ENCODE peak calls at places on chromosomes 5 and 9, in nine cellular contexts. One of them, this sample, is unnamed.

GRCh38 chr9:108582716-108583115 is 273.1 kb downstream of the ACTL7B start:
- DNase-seq in astrocyte: no peak
- DNase-seq in CD8-positive, alpha-beta memory T cell: no peak
- DNase-seq in adipocyte: no peak
- DNase-seq in HepG2: no peak
- DNase-seq in psoas muscle: no peak
- DNase-seq in MM.1S: no peak
- DNase-seq in transverse colon: no peak
- DNase-seq in sigmoid colon: no peak
- DNase-seq in this sample: no peak

GRCh38 chr5:124504081-124504916 is 242.1 kb downstream of the ZNF608 start:
- DNase-seq in astrocyte: peak; percentile 66
- DNase-seq in CD8-positive, alpha-beta memory T cell: no peak
- DNase-seq in adipocyte: peak; percentile 53
- DNase-seq in HepG2: no peak
- DNase-seq in psoas muscle: no peak
- DNase-seq in MM.1S: no peak
- DNase-seq in transverse colon: no peak
- DNase-seq in sigmoid colon: no peak
- DNase-seq in this sample: no peak

GRCh38 chr5:176687247-176687646 is 40.0 kb downstream of the TSPAN17 start:
- DNase-seq in astrocyte: no peak
- DNase-seq in CD8-positive, alpha-beta memory T cell: no peak
- DNase-seq in adipocyte: no peak
- DNase-seq in HepG2: no peak
- DNase-seq in psoas muscle: no peak
- DNase-seq in MM.1S: no peak
- DNase-seq in transverse colon: no peak
- DNase-seq in sigmoid colon: no peak
- DNase-seq in this sample: no peak

GRCh38 chr5:142506756-142507155 is 179.1 kb downstream of the FGF1 start:
- DNase-seq in astrocyte: no peak
- DNase-seq in CD8-positive, alpha-beta memory T cell: no peak
- DNase-seq in adipocyte: no peak
- DNase-seq in HepG2: no peak
- DNase-seq in psoas muscle: no peak
- DNase-seq in MM.1S: no peak
- DNase-seq in transverse colon: no peak
- DNase-seq in sigmoid colon: no peak
- DNase-seq in this sample: no peak

GRCh38 chr5:157819502-157820125 is 39.3 kb downstream of the CLINT1 start:
- DNase-seq in astrocyte: no peak
- DNase-seq in CD8-positive, alpha-beta memory T cell: no peak
- DNase-seq in adipocyte: no peak
- DNase-seq in HepG2: peak; percentile 10
- DNase-seq in psoas muscle: no peak
- DNase-seq in MM.1S: no peak
- DNase-seq in transverse colon: no peak
- DNase-seq in sigmoid colon: no peak
- DNase-seq in this sample: no peak

GRCh38 chr5:5140051-5141010 is at the start of gene ADAMTS16:
- DNase-seq in astrocyte: no peak
- DNase-seq in CD8-positive, alpha-beta memory T cell: no peak
- DNase-seq in adipocyte: no peak
- DNase-seq in HepG2: no peak
- DNase-seq in psoas muscle: peak; percentile 52
- DNase-seq in MM.1S: no peak
- DNase-seq in transverse colon: no peak
- DNase-seq in sigmoid colon: peak; percentile 62
- DNase-seq in this sample: no peak

GRCh38 chr9:99416007-99416406 is 193.9 kb downstream of the SEC61B start:
- DNase-seq in astrocyte: peak; percentile 31
- DNase-seq in CD8-positive, alpha-beta memory T cell: no peak
- DNase-seq in adipocyte: no peak
- DNase-seq in HepG2: no peak
- DNase-seq in psoas muscle: no peak
- DNase-seq in MM.1S: no peak
- DNase-seq in transverse colon: no peak
- DNase-seq in sigmoid colon: no peak
- DNase-seq in this sample: no peak

GRCh38 chr5:67581203-67581602 is 384.6 kb upstream of the CD180 start:
- DNase-seq in astrocyte: peak; percentile 11
- DNase-seq in CD8-positive, alpha-beta memory T cell: no peak
- DNase-seq in adipocyte: no peak
- DNase-seq in HepG2: no peak
- DNase-seq in psoas muscle: no peak
- DNase-seq in MM.1S: no peak
- DNase-seq in transverse colon: no peak
- DNase-seq in sigmoid colon: no peak
- DNase-seq in this sample: no peak

GRCh38 chr9:134695144-134695543 is 53.5 kb downstream of the COL5A1 start:
- DNase-seq in astrocyte: no peak
- DNase-seq in CD8-positive, alpha-beta memory T cell: no peak
- DNase-seq in adipocyte: no peak
- DNase-seq in HepG2: no peak
- DNase-seq in psoas muscle: peak; percentile 46
- DNase-seq in MM.1S: no peak
- DNase-seq in transverse colon: no peak
- DNase-seq in sigmoid colon: no peak
- DNase-seq in this sample: no peak
- H3K36me3 ChIP-seq in astrocyte: peaks cover 38% of the 10 kb centered on the region
- H3K36me3 ChIP-seq in CD8-positive, alpha-beta memory T cell: no peaks in the 10 kb centered on the region
- H3K36me3 ChIP-seq in adipocyte: peaks cover 49% of the 10 kb centered on the region
- H3K36me3 ChIP-seq in HepG2: no peaks in the 10 kb centered on the region
- H3K36me3 ChIP-seq in psoas muscle: no peaks in the 10 kb centered on the region
- H3K36me3 ChIP-seq in MM.1S: no peaks in the 10 kb centered on the region
- H3K36me3 ChIP-seq in transverse colon: no peaks in the 10 kb centered on the region
- H3K36me3 ChIP-seq in sigmoid colon: peaks cover 10% of the 10 kb centered on the region
- H3K36me3 ChIP-seq in this sample: peaks cover 30% of the 10 kb centered on the region

GRCh38 chr9:130893250-130894101 is 3.1 kb downstream of the QRFP start:
- DNase-seq in astrocyte: no peak
- DNase-seq in CD8-positive, alpha-beta memory T cell: no peak
- DNase-seq in adipocyte: no peak
- DNase-seq in HepG2: no peak
- DNase-seq in psoas muscle: peak; percentile 73
- DNase-seq in MM.1S: no peak
- DNase-seq in transverse colon: peak; percentile 48
- DNase-seq in sigmoid colon: no peak
- DNase-seq in this sample: peak; percentile 30

GRCh38 chr9:130892503-130893249 is 3.9 kb downstream of the QRFP start:
- DNase-seq in astrocyte: no peak
- DNase-seq in CD8-positive, alpha-beta memory T cell: no peak
- DNase-seq in adipocyte: no peak
- DNase-seq in HepG2: no peak
- DNase-seq in psoas muscle: no peak
- DNase-seq in MM.1S: no peak
- DNase-seq in transverse colon: no peak
- DNase-seq in sigmoid colon: no peak
- DNase-seq in this sample: no peak

GRCh38 chr9:130890869-130891698 is 5.5 kb downstream of the QRFP start:
- DNase-seq in astrocyte: no peak
- DNase-seq in CD8-positive, alpha-beta memory T cell: no peak
- DNase-seq in adipocyte: no peak
- DNase-seq in HepG2: no peak
- DNase-seq in psoas muscle: no peak
- DNase-seq in MM.1S: no peak
- DNase-seq in transverse colon: no peak
- DNase-seq in sigmoid colon: no peak
- DNase-seq in this sample: no peak

GRCh38 chr9:130890124-130890523 is 6.5 kb downstream of the QRFP start:
- DNase-seq in astrocyte: no peak
- DNase-seq in CD8-positive, alpha-beta memory T cell: no peak
- DNase-seq in adipocyte: no peak
- DNase-seq in HepG2: no peak
- DNase-seq in psoas muscle: no peak
- DNase-seq in MM.1S: no peak
- DNase-seq in transverse colon: no peak
- DNase-seq in sigmoid colon: no peak
- DNase-seq in this sample: no peak

DNA sequence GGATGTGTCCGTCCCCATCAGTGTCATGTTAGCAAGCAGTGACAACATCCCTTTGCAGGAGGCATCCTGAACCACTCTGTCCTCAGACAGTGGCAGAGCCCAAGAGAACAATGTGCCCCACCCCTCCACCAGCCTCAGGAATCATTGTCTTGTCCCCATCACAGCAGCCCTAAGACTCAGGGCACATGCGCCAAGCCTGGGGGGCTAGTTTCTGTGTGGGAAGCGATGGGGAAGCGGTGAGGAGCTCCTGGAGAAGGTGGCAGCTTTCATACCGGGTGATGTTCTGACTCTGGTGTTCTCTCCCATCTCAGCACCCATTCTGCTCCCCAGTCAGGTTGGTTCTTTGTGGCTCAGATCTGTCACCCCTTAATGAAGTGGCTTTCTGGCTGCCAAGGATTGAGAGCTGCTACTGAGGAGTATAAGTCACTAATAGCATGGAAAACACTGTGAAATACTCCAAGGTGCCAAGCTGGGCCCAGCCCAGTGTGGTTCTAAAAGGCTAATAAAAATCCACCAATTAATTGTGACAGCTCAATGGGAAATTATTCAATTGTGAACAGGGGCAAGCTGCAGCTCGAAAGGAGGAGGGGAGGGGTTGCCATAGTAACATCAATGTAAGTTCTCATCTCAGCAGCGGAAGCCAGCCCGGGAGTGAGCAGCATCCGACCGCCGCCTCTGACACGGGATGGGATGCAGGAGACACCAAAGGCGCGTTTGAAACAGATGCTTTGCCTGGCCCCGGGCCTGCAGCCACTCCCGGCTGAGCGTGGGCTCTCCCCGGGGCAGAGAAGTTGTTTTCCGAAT is 4.7 kb downstream of the QRFP start:
- DNase-seq in astrocyte: no peak
- DNase-seq in CD8-positive, alpha-beta memory T cell: no peak
- DNase-seq in adipocyte: no peak
- DNase-seq in HepG2: no peak
- DNase-seq in psoas muscle: no peak
- DNase-seq in MM.1S: no peak
- DNase-seq in transverse colon: no peak
- DNase-seq in sigmoid colon: no peak
- DNase-seq in this sample: no peak
- H3K36me3 ChIP-seq in astrocyte: peaks cover 21% of the 10 kb centered on the region
- H3K36me3 ChIP-seq in CD8-positive, alpha-beta memory T cell: peaks cover 9% of the 10 kb centered on the region
- H3K36me3 ChIP-seq in adipocyte: peaks cover 67% of the 10 kb centered on the region
- H3K36me3 ChIP-seq in HepG2: peaks cover 25% of the 10 kb centered on the region
- H3K36me3 ChIP-seq in psoas muscle: peaks cover 57% of the 10 kb centered on the region
- H3K36me3 ChIP-seq in MM.1S: no peaks in the 10 kb centered on the region
- H3K36me3 ChIP-seq in transverse colon: peaks cover 16% of the 10 kb centered on the region
- H3K36me3 ChIP-seq in sigmoid colon: peaks cover 61% of the 10 kb centered on the region
- H3K36me3 ChIP-seq in this sample: peaks cover 69% of the 10 kb centered on the region

GRCh38 chr5:151222769-151223446 is 984 bp downstream of the CCDC69 start:
- DNase-seq in astrocyte: no peak
- DNase-seq in CD8-positive, alpha-beta memory T cell: peak; percentile 75
- DNase-seq in adipocyte: no peak
- DNase-seq in HepG2: no peak
- DNase-seq in psoas muscle: peak; percentile 69
- DNase-seq in MM.1S: peak; percentile 74
- DNase-seq in transverse colon: peak; percentile 69
- DNase-seq in sigmoid colon: peak; percentile 88
- DNase-seq in this sample: peak; percentile 72

GRCh38 chr5:151225071-151225470 is 1.2 kb upstream of the CCDC69 start:
- DNase-seq in astrocyte: no peak
- DNase-seq in CD8-positive, alpha-beta memory T cell: no peak
- DNase-seq in adipocyte: no peak
- DNase-seq in HepG2: no peak
- DNase-seq in psoas muscle: no peak
- DNase-seq in MM.1S: peak; percentile 28
- DNase-seq in transverse colon: no peak
- DNase-seq in sigmoid colon: no peak
- DNase-seq in this sample: no peak

GRCh38 chr5:151224372-151224771 is 480 bp upstream of the CCDC69 start:
- DNase-seq in astrocyte: no peak
- DNase-seq in CD8-positive, alpha-beta memory T cell: no peak
- DNase-seq in adipocyte: no peak
- DNase-seq in HepG2: no peak
- DNase-seq in psoas muscle: no peak
- DNase-seq in MM.1S: peak; percentile 31
- DNase-seq in transverse colon: no peak
- DNase-seq in sigmoid colon: peak; percentile 33
- DNase-seq in this sample: no peak

GRCh38 chr5:151222054-151222768 is 1.7 kb downstream of the CCDC69 start:
- DNase-seq in astrocyte: no peak
- DNase-seq in CD8-positive, alpha-beta memory T cell: no peak
- DNase-seq in adipocyte: no peak
- DNase-seq in HepG2: no peak
- DNase-seq in psoas muscle: peak; percentile 69
- DNase-seq in MM.1S: no peak
- DNase-seq in transverse colon: no peak
- DNase-seq in sigmoid colon: peak; percentile 81
- DNase-seq in this sample: no peak

DNA sequence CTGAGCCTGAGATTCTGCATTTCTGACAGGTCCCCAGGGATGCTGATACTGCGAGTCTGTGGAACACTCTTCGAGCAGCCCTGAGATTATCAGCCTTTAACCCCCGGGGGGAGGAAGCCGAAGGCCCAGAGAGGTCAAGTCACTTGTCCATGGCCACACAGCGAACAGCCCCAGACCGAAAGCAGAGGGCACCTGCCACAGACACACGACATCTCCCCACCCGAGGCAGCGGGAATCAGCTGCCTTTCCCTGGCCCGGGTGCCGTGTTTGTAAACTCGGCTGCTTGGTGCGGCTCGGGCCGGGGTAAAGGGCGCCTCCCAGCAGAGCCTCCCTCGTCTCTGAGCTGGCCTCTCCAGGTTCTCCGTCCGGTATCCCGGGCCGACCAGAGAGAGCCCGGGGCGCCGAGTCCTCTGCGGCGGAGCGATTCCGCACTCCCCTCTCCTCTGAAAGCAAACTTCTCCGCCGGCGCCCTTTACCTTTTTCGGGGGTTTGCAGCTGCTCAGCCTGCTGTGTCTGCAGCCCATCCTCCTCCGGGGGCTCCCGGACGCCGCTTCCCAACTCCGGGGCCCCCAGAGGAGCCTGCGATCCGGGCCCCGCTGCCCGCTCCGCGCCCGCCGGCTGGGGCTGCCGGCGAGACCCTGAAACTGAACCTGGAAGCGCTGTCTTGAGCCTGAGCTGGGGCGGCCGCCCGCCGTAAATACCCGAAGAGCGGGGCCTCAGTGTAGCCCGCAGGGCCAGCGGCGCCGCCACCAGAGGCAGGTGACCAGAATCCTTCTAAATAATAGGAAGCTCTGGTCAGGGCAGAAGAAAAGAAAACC is at the start of gene CCDC69:
- DNase-seq in astrocyte: peak; percentile 65
- DNase-seq in CD8-positive, alpha-beta memory T cell: peak; percentile 69
- DNase-seq in adipocyte: peak; percentile 84
- DNase-seq in HepG2: peak; percentile 52
- DNase-seq in psoas muscle: peak; percentile 89
- DNase-seq in MM.1S: peak; percentile 75
- DNase-seq in transverse colon: peak; percentile 81
- DNase-seq in sigmoid colon: peak; percentile 91
- DNase-seq in this sample: no peak
- H3K36me3 ChIP-seq in astrocyte: no peaks in the 10 kb centered on the region
- H3K36me3 ChIP-seq in CD8-positive, alpha-beta memory T cell: no peaks in the 10 kb centered on the region
- H3K36me3 ChIP-seq in adipocyte: no peaks in the 10 kb centered on the region
- H3K36me3 ChIP-seq in HepG2: no peaks in the 10 kb centered on the region
- H3K36me3 ChIP-seq in psoas muscle: no peaks in the 10 kb centered on the region
- H3K36me3 ChIP-seq in MM.1S: peaks cover 6% of the 10 kb centered on the region
- H3K36me3 ChIP-seq in transverse colon: no peaks in the 10 kb centered on the region
- H3K36me3 ChIP-seq in sigmoid colon: no peaks in the 10 kb centered on the region
- H3K36me3 ChIP-seq in this sample: no peaks in the 10 kb centered on the region

DNA sequence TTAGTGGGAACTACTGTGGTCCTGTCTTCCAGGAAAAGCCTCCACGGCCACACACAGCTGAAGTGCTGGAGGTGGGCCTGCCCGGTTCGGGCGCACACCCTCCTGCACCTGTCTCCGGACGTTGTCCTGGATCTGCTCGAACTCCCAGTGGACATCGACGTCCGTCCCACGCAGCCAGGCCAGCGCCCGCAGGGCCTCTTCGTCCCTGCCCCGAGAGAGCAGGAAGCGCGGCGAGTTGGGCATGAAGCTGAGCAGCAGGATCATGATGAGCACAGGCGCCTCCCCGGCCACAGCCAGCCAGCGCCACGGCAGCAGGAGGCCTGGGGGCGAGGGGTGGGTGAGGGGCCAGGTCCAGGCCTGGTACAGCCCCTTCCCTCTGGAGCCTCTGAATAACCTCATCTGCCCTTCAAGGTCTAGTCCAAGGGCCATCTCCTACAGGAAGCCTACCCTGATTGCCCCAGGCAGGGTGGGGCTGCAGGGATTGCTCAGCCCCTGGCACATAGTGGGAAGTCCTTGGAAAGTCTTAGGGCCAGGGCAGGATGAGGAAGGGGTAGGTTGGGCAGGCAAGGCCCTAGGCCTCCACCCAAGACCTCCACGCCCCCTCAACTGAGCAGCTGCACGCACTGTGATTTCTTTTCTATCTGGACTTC is 3.5 kb downstream of the SLC2A6 start:
- DNase-seq in astrocyte: no peak
- DNase-seq in CD8-positive, alpha-beta memory T cell: no peak
- DNase-seq in adipocyte: no peak
- DNase-seq in HepG2: no peak
- DNase-seq in psoas muscle: no peak
- DNase-seq in MM.1S: no peak
- DNase-seq in transverse colon: no peak
- DNase-seq in sigmoid colon: no peak
- DNase-seq in this sample: no peak
- H3K36me3 ChIP-seq in astrocyte: no peaks in the 10 kb centered on the region
- H3K36me3 ChIP-seq in CD8-positive, alpha-beta memory T cell: no peaks in the 10 kb centered on the region
- H3K36me3 ChIP-seq in adipocyte: peaks cover 56% of the 10 kb centered on the region
- H3K36me3 ChIP-seq in HepG2: peaks cover 3% of the 10 kb centered on the region
- H3K36me3 ChIP-seq in psoas muscle: peaks cover 15% of the 10 kb centered on the region
- H3K36me3 ChIP-seq in MM.1S: no peaks in the 10 kb centered on the region
- H3K36me3 ChIP-seq in transverse colon: no peaks in the 10 kb centered on the region
- H3K36me3 ChIP-seq in sigmoid colon: no peaks in the 10 kb centered on the region
- H3K36me3 ChIP-seq in this sample: peaks cover 2% of the 10 kb centered on the region